ENCODE peak calls at places on chromosomes 6 and 20, in nine cellular contexts. L, H, R, T, Z, O, X, G and K are unnamed samples.

GRCh38 chr6:138418118-138418742 is 14.2 kb downstream of the HEBP2 start:
- DNase-seq in Z (no peak), O (no peak), L (no peak), X (no peak), R (no peak), G (no peak), T (no peak), H (no peak), K (no peak)

GRCh38 chr6:12870033-12870432 is 153.5 kb downstream of the PHACTR1 start:
- DNase-seq in G (no peak), L (no peak), X (no peak), R (no peak), T (no peak), Z (no peak), O (no peak), H (peak), K (no peak)

GRCh38 chr6:156582509-156582992 is 194.6 kb upstream of the ARID1B start:
- DNase-seq in X (no peak), O (no peak), T (no peak), Z (no peak), G (no peak), L (no peak), H (peak), R (peak), K (no peak)

GRCh38 chr20:25567286-25567685 is 18.0 kb downstream of the NINL start:
- DNase-seq in T (no peak), G (no peak), O (no peak), Z (no peak), X (no peak), L (no peak), R (no peak), H (no peak), K (no peak)

GRCh38 chr20:4493386-4493785 is 228.3 kb upstream of the PRND start:
- DNase-seq in T (no peak), H (no peak), X (no peak), O (no peak), G (no peak), R (no peak), L (no peak), Z (no peak), K (no peak)

GRCh38 chr6:72132425-72132824 is 246.1 kb downstream of the RIMS1 start:
- DNase-seq in T (no peak), R (peak), L (no peak), Z (no peak), X (no peak), H (no peak), O (no peak), G (no peak), K (no peak)

GRCh38 chr6:74631558-74631957 is 574.3 kb downstream of the COL12A1 start:
- DNase-seq in G (no peak), H (no peak), L (no peak), R (no peak), Z (no peak), O (no peak), T (no peak), X (no peak), K (no peak)

GRCh38 chr6:15457903-15458530 is 204.8 kb downstream of the DTNBP1 start:
- DNase-seq in R (peak), T (no peak), Z (no peak), L (no peak), O (no peak), X (no peak), G (no peak), H (no peak), K (no peak)

GRCh38 chr20:4045082-4045481 is 29.7 kb upstream of the RNF24 start:
- DNase-seq in R (no peak), L (peak), T (no peak), H (no peak), O (no peak), Z (no peak), X (no peak), G (no peak), K (no peak)

GRCh38 chr6:103893082-103893481 is 966.6 kb downstream of the HACE1 start:
- DNase-seq in G (no peak), L (peak), Z (no peak), O (no peak), R (no peak), H (no peak), X (no peak), T (no peak), K (no peak)

GRCh38 chr6:137348777-137349176 is 129.6 kb upstream of the IFNGR1 start:
- DNase-seq in Z (no peak), X (no peak), T (no peak), G (no peak), L (no peak), O (no peak), H (no peak), R (no peak), K (no peak)

GRCh38 chr6:80094017-80094416 is 12.5 kb upstream of the BCKDHB start:
- DNase-seq in R (peak), T (peak), H (peak), G (peak), X (no peak), L (no peak), O (no peak), Z (peak), K (peak)

GRCh38 chr6:4021862-4022715 is 56.8 kb downstream of the FAM217A start:
- DNase-seq in H (no peak), O (no peak), R (no peak), T (no peak), L (no peak), G (peak), Z (no peak), X (no peak), K (no peak)

GRCh38 chr20:11783102-11783861 is 134.4 kb upstream of the BTBD3 start:
- DNase-seq in R (no peak), Z (no peak), H (no peak), L (no peak), O (no peak), T (no peak), X (no peak), G (no peak), K (no peak)

GRCh38 chr20:48826064-48826463 is 1.7 kb downstream of the PREX1 start:
- DNase-seq in R (no peak), Z (peak), X (peak), T (peak), O (no peak), H (no peak), L (no peak), G (no peak), K (no peak)

GRCh38 chr6:29517245-29517644 is 29.5 kb upstream of the MAS1L start:
- DNase-seq in R (no peak), O (no peak), G (no peak), H (no peak), T (no peak), L (no peak), Z (no peak), X (no peak), K (no peak)

GRCh38 chr6:7047966-7048365 is 59.8 kb upstream of the RREB1 start:
- DNase-seq in X (peak), L (no peak), R (no peak), Z (no peak), T (no peak), H (no peak), G (no peak), O (no peak), K (no peak)

GRCh38 chr6:11258260-11259237 is 26.1 kb upstream of the NEDD9 start:
- DNase-seq in Z (no peak), O (no peak), T (no peak), H (no peak), R (peak), X (peak), G (peak), L (no peak), K (no peak)

GRCh38 chr20:33063271-33063670 is 9.6 kb downstream of the BPIFB3 start:
- DNase-seq in R (no peak), L (no peak), H (no peak), Z (no peak), T (no peak), O (no peak), X (no peak), G (no peak), K (no peak)

GRCh38 chr6:139007428-139007827 is 19.4 kb upstream of the REPS1 start:
- DNase-seq in T (no peak), Z (no peak), H (no peak), R (no peak), O (no peak), L (no peak), G (no peak), X (peak), K (no peak)

GRCh38 chr6:43142101-43142500 is 29.0 kb upstream of the SRF start:
- DNase-seq in Z (no peak), R (no peak), H (no peak), X (no peak), T (no peak), G (no peak), L (no peak), O (no peak), K (no peak)

GRCh38 chr6:33663727-33664449 is 42.8 kb downstream of the ITPR3 start:
- DNase-seq in G (no peak), L (no peak), H (no peak), Z (no peak), O (no peak), R (no peak), T (no peak), X (no peak), K (no peak)

GRCh38 chr6:46296586-46296985 is 125.8 kb upstream of the ENPP5 start:
- DNase-seq in R (no peak), G (no peak), X (no peak), H (no peak), O (no peak), Z (no peak), T (no peak), L (no peak), K (no peak)

GRCh38 chr20:36654506-36654905 is 8.5 kb upstream of the SLA2 start:
- DNase-seq in L (no peak), G (no peak), H (no peak), R (no peak), O (no peak), Z (no peak), X (no peak), T (no peak), K (no peak)

GRCh38 chr20:8194721-8195120 is 62.7 kb downstream of the PLCB1 start:
- DNase-seq in L (no peak), Z (no peak), O (no peak), H (no peak), G (no peak), R (no peak), X (no peak), T (no peak), K (no peak)